ENCODE peak calls at places on chromosome 3, in six cellular contexts. One of them, this sample, is unnamed.

GRCh38 chr3:47910777-47911440 is 105.3 kb downstream of the MAP4 start:
- DNase-seq in RCC 7860: peak; percentile 79
- DNase-seq in AG20443: peak; percentile 77
- DNase-seq in renal cortical epithelial cell: peak; percentile 91
- DNase-seq in neural crest cell: no peak
- DNase-seq in activated CD4-positive, alpha-beta T cell treated with anti-CD3 and anti-CD28 coated beads for 36 hours: no peak
- DNase-seq in this sample: no peak

GRCh38 chr3:160804762-160805161 is 48.7 kb downstream of the PPM1L start:
- DNase-seq in activated CD4-positive, alpha-beta T cell treated with anti-CD3 and anti-CD28 coated beads for 36 hours: no peak
- DNase-seq in RCC 7860: peak; percentile 26
- DNase-seq in renal cortical epithelial cell: peak; percentile 46
- DNase-seq in AG20443: peak; percentile 17
- DNase-seq in neural crest cell: no peak
- DNase-seq in this sample: no peak

GRCh38 chr3:107523361-107524213 is 825 bp downstream of the BBX start:
- DNase-seq in AG20443: peak; percentile 57
- DNase-seq in RCC 7860: peak; percentile 25
- DNase-seq in activated CD4-positive, alpha-beta T cell treated with anti-CD3 and anti-CD28 coated beads for 36 hours: peak; percentile 73
- DNase-seq in renal cortical epithelial cell: peak; percentile 31
- DNase-seq in neural crest cell: peak; percentile 30
- DNase-seq in this sample: peak; percentile 42

GRCh38 chr3:146953523-146954125 is 348.5 kb upstream of the PLSCR5 start:
- DNase-seq in AG20443: peak; percentile 45
- DNase-seq in RCC 7860: no peak
- DNase-seq in renal cortical epithelial cell: peak; percentile 45
- DNase-seq in neural crest cell: no peak
- DNase-seq in activated CD4-positive, alpha-beta T cell treated with anti-CD3 and anti-CD28 coated beads for 36 hours: no peak
- DNase-seq in this sample: no peak

GRCh38 chr3:49646236-49646635 is 27.9 kb upstream of the APEH start:
- DNase-seq in renal cortical epithelial cell: no peak
- DNase-seq in RCC 7860: no peak
- DNase-seq in neural crest cell: no peak
- DNase-seq in AG20443: no peak
- DNase-seq in activated CD4-positive, alpha-beta T cell treated with anti-CD3 and anti-CD28 coated beads for 36 hours: no peak
- DNase-seq in this sample: no peak

GRCh38 chr3:42214064-42214463 is 51.9 kb downstream of the CCK start:
- DNase-seq in neural crest cell: no peak
- DNase-seq in AG20443: no peak
- DNase-seq in renal cortical epithelial cell: no peak
- DNase-seq in RCC 7860: no peak
- DNase-seq in activated CD4-positive, alpha-beta T cell treated with anti-CD3 and anti-CD28 coated beads for 36 hours: no peak
- DNase-seq in this sample: no peak

GRCh38 chr3:44954289-44954688 is 21.7 kb downstream of the ZDHHC3 start:
- DNase-seq in RCC 7860: no peak
- DNase-seq in AG20443: no peak
- DNase-seq in activated CD4-positive, alpha-beta T cell treated with anti-CD3 and anti-CD28 coated beads for 36 hours: no peak
- DNase-seq in renal cortical epithelial cell: no peak
- DNase-seq in neural crest cell: no peak
- DNase-seq in this sample: no peak

GRCh38 chr3:173065543-173065970 is 75.5 kb downstream of the SPATA16 start:
- DNase-seq in renal cortical epithelial cell: peak; percentile 16
- DNase-seq in activated CD4-positive, alpha-beta T cell treated with anti-CD3 and anti-CD28 coated beads for 36 hours: no peak
- DNase-seq in neural crest cell: no peak
- DNase-seq in AG20443: peak; percentile 24
- DNase-seq in RCC 7860: no peak
- DNase-seq in this sample: no peak

GRCh38 chr3:178736300-178736699 is 200.1 kb downstream of the KCNMB2 start:
- DNase-seq in neural crest cell: no peak
- DNase-seq in AG20443: no peak
- DNase-seq in renal cortical epithelial cell: peak; percentile 62
- DNase-seq in activated CD4-positive, alpha-beta T cell treated with anti-CD3 and anti-CD28 coated beads for 36 hours: no peak
- DNase-seq in RCC 7860: no peak
- DNase-seq in this sample: no peak

GRCh38 chr3:39718674-39719595 is 90.5 kb upstream of the MYRIP start:
- DNase-seq in renal cortical epithelial cell: peak; percentile 47
- DNase-seq in neural crest cell: no peak
- DNase-seq in AG20443: peak; percentile 75
- DNase-seq in activated CD4-positive, alpha-beta T cell treated with anti-CD3 and anti-CD28 coated beads for 36 hours: peak; percentile 7
- DNase-seq in RCC 7860: no peak
- DNase-seq in this sample: no peak

This sample was measured in iPS DF 19.7.